ENCODE peak calls at places on chromosomes 7 and 10, in seven cellular contexts. W is heart right ventricle; O is lower lobe of right lung; Y is CD8-positive, alpha-beta T cell; L is mesothelial cell of epicardium; P is neural crest cell; Q is fibroblast of pulmonary artery. G is an unnamed sample.

GRCh38 chr10:100784126-100784525 is 38.7 kb downstream of the PAX2 start:
- DNase-seq in W (no peak), O (no peak), Y (no peak), L (no peak), P (no peak), Q (no peak), G (no peak)

GRCh38 chr7:94005753-94006152 is 1.6 kb upstream of the BET1 start:
- DNase-seq in W (no peak), O (no peak), Y (no peak), L (no peak), P (no peak), Q (no peak), G (no peak)

GRCh38 chr10:29377333-29377961 is 88.6 kb downstream of the LYZL1 start:
- DNase-seq in W (no peak), O (no peak), Y (no peak), L (no peak), P (no peak), Q (peak; percentile 53), G (no peak)

GRCh38 chr7:101598981-101599681 is 30.0 kb downstream of the MYL10 start:
- DNase-seq in W (no peak), O (no peak), Y (no peak), L (no peak), P (no peak), Q (no peak), G (no peak)

GRCh38 chr10:92575961-92576360 is 2.1 kb upstream of the IDE start:
- DNase-seq in W (no peak), O (no peak), Y (no peak), L (no peak), P (no peak), Q (peak; percentile 42), G (no peak)

GRCh38 chr10:74153123-74153522 is 2.1 kb downstream of the ADK start:
- DNase-seq in W (no peak), O (no peak), Y (no peak), L (no peak), P (no peak), Q (peak; percentile 83), G (no peak)

GRCh38 chr10:94902570-94902969 is 35.9 kb upstream of the CYP2C9 start:
- DNase-seq in W (no peak), O (no peak), Y (no peak), L (no peak), P (no peak), Q (no peak), G (no peak)

GRCh38 chr7:5630670-5631069 is 150.8 kb downstream of the RNF216 start:
- DNase-seq in W (no peak), O (no peak), Y (peak; percentile 26), L (no peak), P (no peak), Q (no peak), G (peak; percentile 41)

GRCh38 chr7:83105948-83106347 is 56.7 kb downstream of the PCLO start:
- DNase-seq in W (no peak), O (no peak), Y (no peak), L (no peak), P (no peak), Q (no peak), G (no peak)

GRCh38 chr10:24519950-24520349 is 203.7 kb downstream of the ARHGAP21 start:
- DNase-seq in W (no peak), O (no peak), Y (peak; percentile 3), L (no peak), P (no peak), Q (no peak), G (no peak)

GRCh38 chr10:15824498-15824897 is 35.8 kb downstream of the MINDY3 start:
- DNase-seq in W (no peak), O (no peak), Y (no peak), L (no peak), P (no peak), Q (peak; percentile 60), G (no peak)

GRCh38 chr7:108099650-108100049 is 30.5 kb downstream of the LAMB4 start:
- DNase-seq in W (no peak), O (no peak), Y (no peak), L (no peak), P (no peak), Q (no peak), G (no peak)

GRCh38 chr7:80135306-80136104 is 874 bp downstream of the GNAI1 start:
- DNase-seq in W (no peak), O (no peak), Y (no peak), L (peak; percentile 42), P (no peak), Q (peak; percentile 29), G (no peak)

DNA sequence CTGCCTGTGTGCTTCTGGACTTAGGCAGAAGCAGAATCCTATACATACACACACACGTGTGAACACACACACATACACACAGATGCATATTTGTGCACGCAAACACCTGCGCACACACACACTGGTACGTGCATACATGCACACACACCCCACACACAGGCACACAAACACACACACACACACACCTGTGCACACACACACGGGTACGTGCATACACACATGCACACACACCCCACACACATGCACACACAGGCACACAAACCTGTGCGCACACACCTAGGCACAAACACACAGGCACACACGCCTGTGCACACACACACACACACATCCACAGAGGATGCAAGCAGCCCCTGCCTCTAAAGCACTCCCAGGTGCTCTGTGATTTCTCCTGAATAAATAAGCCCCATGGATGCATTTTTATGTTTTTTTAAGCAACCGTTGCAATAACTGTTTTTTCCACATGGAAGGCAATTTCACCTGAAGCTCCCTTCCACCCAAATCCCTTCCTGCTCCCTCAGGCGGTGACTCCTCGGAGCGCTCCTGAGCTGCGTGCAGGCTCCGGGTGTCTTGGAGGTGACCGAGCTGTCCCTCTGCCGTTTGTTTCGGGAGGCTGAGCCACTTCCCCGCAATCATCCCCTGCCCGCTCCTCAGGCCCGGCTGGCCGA is 41.5 kb upstream of the PDGFA start:
- DNase-seq in W (no peak), O (no peak), Y (no peak), L (no peak), P (no peak), Q (no peak), G (no peak)
- TF ChIP-seq CTCF in W (no peak), O (no peak), Y (no peak), L (no peak), P (no peak), Q (no peak), G (no peak)

GRCh38 chr10:101902032-101902799 is 58.6 kb upstream of the KCNIP2 start:
- DNase-seq in W (no peak), O (no peak), Y (no peak), L (no peak), P (no peak), Q (no peak), G (no peak)

GRCh38 chr10:101905241-101905640 is 61.6 kb upstream of the KCNIP2 start:
- DNase-seq in W (no peak), O (no peak), Y (no peak), L (no peak), P (no peak), Q (no peak), G (no peak)

GRCh38 chr10:101903827-101904520 is 60.4 kb upstream of the KCNIP2 start:
- DNase-seq in W (no peak), O (no peak), Y (no peak), L (no peak), P (no peak), Q (no peak), G (no peak)

GRCh38 chr10:101897633-101898032 is 54.0 kb upstream of the KCNIP2 start:
- DNase-seq in W (no peak), O (no peak), Y (no peak), L (no peak), P (no peak), Q (peak; percentile 20), G (no peak)

GRCh38 chr10:101901340-101901739 is 57.7 kb upstream of the KCNIP2 start:
- DNase-seq in W (no peak), O (no peak), Y (no peak), L (no peak), P (no peak), Q (no peak), G (no peak)
- TF ChIP-seq CTCF in W (no peak), O (no peak), Y (no peak), L (no peak), P (no peak), Q (no peak), G (no peak)

GRCh38 chr10:52875341-52875740 is 102.8 kb upstream of the MBL2 start:
- DNase-seq in W (no peak), O (no peak), Y (no peak), L (no peak), P (no peak), Q (no peak), G (no peak)

GRCh38 chr10:52870562-52870961 is 98.0 kb upstream of the MBL2 start:
- DNase-seq in W (no peak), O (no peak), Y (no peak), L (no peak), P (no peak), Q (no peak), G (no peak)

GRCh38 chr10:52874541-52874940 is 102.0 kb upstream of the MBL2 start:
- DNase-seq in W (no peak), O (no peak), Y (no peak), L (no peak), P (no peak), Q (no peak), G (no peak)

DNA sequence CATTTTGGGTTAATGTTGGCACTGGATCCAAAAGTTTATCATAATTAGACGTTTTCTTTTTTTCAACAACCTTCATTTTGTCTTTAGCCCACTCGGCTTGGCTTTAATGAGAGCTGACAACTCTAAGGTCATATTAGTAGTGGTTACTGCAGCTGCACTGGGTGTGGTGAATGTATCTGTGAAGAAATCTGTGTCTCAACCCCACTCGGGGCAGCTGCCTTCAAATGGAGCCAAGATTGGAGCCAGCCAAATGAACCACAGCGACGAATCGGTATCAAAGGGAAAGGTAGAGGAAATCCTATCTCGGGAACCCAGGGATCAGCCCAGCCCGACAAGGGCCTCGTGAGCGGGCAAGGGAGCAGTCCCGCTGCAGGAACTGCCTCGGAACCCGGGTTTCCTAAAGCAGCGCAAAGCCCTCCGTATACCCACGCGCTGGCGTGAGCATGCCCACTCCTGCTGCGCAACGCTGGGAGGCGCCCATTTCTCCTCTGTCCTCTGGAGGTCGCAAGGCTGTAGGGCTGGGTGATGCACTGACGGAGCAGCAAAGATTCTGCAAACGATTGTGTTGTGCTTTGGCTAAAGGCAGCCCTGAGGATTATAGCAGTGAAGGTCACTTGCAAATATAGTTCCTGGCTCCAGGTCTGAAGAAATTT is 98.7 kb upstream of the MBL2 start:
- DNase-seq in W (no peak), O (no peak), Y (no peak), L (no peak), P (no peak), Q (no peak), G (no peak)
- TF ChIP-seq CTCF in W (no peak), O (no peak), Y (no peak), L (no peak), P (no peak), Q (no peak), G (no peak)

DNA sequence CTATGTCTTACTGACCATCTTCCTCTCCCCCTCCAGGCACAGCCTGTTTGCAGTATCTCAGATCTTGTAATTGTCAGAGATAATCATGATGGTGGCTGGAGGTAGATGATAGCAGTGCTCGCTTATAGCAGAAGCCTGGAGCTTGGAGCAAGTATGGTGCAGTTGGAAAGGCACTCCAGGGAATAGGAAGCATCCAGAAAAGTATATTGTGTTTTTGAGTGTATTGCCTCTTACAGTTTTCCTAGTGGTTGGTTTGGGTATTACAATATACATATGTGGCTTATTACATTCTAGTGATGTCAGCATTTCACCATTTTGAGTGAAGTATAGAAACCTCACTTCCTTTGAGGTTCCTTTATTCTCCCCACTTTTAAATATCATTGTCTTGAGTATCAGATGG is 101.5 kb downstream of the STK31 start:
- DNase-seq in W (no peak), O (no peak), Y (no peak), L (no peak), P (no peak), Q (peak; percentile 6), G (no peak)
- TF ChIP-seq CTCF in W (no peak), O (no peak), Y (no peak), L (peak; percentile 87), P (peak; percentile 62), Q (peak; percentile 38), G (no peak)